ENCODE peak calls at places on chromosomes 11 and 22, in nine cellular contexts. U is mesendoderm; V is GM12865; M is HFF-Myc; N is progenitor cell of endocrine pancreas; J is stimulated activated naive CD8-positive, alpha-beta T cell treated with anti-CD3 and anti-CD28 coated beads, Interleukin-15, Interleukin-2, amounts not matched to agents 100 U/mL and 50 U/mL, for 24 hours; K is right lobe of liver; E is fibroblast of the aortic adventitia; T is HepG2. Y is an unnamed sample.

GRCh38 chr11:83424376-83425136 is 138.4 kb upstream of the CCDC90B start:
- DNase-seq in V (no peak), M (no peak), E (no peak), N (no peak), T (no peak), K (no peak), J (no peak), U (no peak), Y (no peak)

GRCh38 chr11:22521226-22521625 is 104.4 kb downstream of the FANCF start:
- DNase-seq in U (peak), E (no peak), M (peak), T (peak), V (peak), N (no peak), K (no peak), J (no peak), Y (no peak)

GRCh38 chr11:117072517-117073218 is 25.6 kb downstream of the SIK3 start:
- DNase-seq in U (peak), M (peak), T (peak), J (no peak), N (no peak), E (peak), K (no peak), V (peak), Y (peak)

GRCh38 chr22:17943533-17944204 is 80.7 kb downstream of the MICAL3 start:
- DNase-seq in V (no peak), N (no peak), U (peak), M (no peak), E (no peak), J (no peak), K (no peak), T (no peak), Y (no peak)

GRCh38 chr22:42651134-42651533 is 1.9 kb upstream of the CYB5R3 start:
- DNase-seq in J (no peak), N (no peak), U (no peak), M (no peak), K (no peak), E (no peak), T (peak), V (no peak), Y (no peak)

GRCh38 chr11:45371251-45371749 is 85.2 kb upstream of the SYT13 start:
- DNase-seq in K (peak), N (peak), T (peak), J (peak), E (peak), U (peak), M (no peak), V (peak), Y (peak)

GRCh38 chr11:125569913-125570621 is 790 bp downstream of the EI24 start:
- DNase-seq in V (peak), N (no peak), M (no peak), T (no peak), J (no peak), U (peak), K (no peak), E (no peak), Y (no peak)

GRCh38 chr11:103700605-103701004 is 335.8 kb upstream of the DDI1 start:
- DNase-seq in T (no peak), E (peak), K (no peak), U (no peak), N (no peak), V (no peak), M (no peak), J (no peak), Y (peak)

Y was measured in AG09309.